ENCODE peak calls at places on chromosomes 16 and 17, in four cellular contexts. H, Z, G and E are unnamed samples.

GRCh38 chr17:64133546-64134215 is 3.7 kb upstream of the ERN1 start:
- DNase-seq in G (peak; percentile 67), H (peak; percentile 55), Z (no peak), E (peak; percentile 85)

GRCh38 chr17:77107506-77108433 is 33.0 kb upstream of the SEC14L1 start:
- DNase-seq in Z (peak; percentile 46), H (no peak), G (no peak), E (no peak)

GRCh38 chr17:78665952-78666920 is 89.0 kb upstream of the DNAH17 start:
- DNase-seq in G (no peak), H (no peak), Z (no peak), E (no peak)

GRCh38 chr17:42243493-42243982 is 32.7 kb downstream of the STAT5B start:
- DNase-seq in H (no peak), Z (no peak), G (no peak), E (no peak)

GRCh38 chr16:69100046-69100765 is 5.2 kb upstream of the HAS3 start:
- DNase-seq in G (no peak), H (no peak), Z (no peak), E (no peak)

GRCh38 chr16:26005336-26005735 is 313.6 kb downstream of the HS3ST4 start:
- DNase-seq in G (no peak), H (no peak), Z (no peak), E (no peak)

GRCh38 chr17:29664743-29665479 is 42.2 kb upstream of the CORO6 start:
- DNase-seq in G (no peak), H (no peak), Z (no peak), E (no peak)

GRCh38 chr17:10744509-10745000 is 14.7 kb upstream of the TMEM220 start:
- DNase-seq in Z (no peak), G (no peak), H (no peak), E (no peak)

GRCh38 chr17:353213-353837 is 718 bp upstream of the RPH3AL start:
- DNase-seq in Z (no peak), H (no peak), G (no peak), E (no peak)

GRCh38 chr16:2046125-2046888 is 1.3 kb downstream of the NTHL1 start:
- DNase-seq in Z (no peak), H (no peak), G (no peak), E (no peak)

GRCh38 chr16:19860146-19861030 is 24.3 kb downstream of the GPRC5B start:
- DNase-seq in G (no peak), H (peak; percentile 78), Z (no peak), E (peak; percentile 66)

GRCh38 chr17:19315104-19315503 is 47.4 kb downstream of the B9D1 start:
- DNase-seq in H (no peak), G (no peak), Z (no peak), E (no peak)

GRCh38 chr16:82108101-82108500 is 61.9 kb downstream of the MPHOSPH6 start:
- DNase-seq in Z (no peak), G (no peak), H (peak; percentile 31), E (no peak)

GRCh38 chr17:43169561-43170139 is 1.4 kb upstream of the NBR1 start:
- DNase-seq in G (peak; percentile 21), Z (no peak), H (peak; percentile 29), E (no peak)

GRCh38 chr16:57945740-57946138 is 25.2 kb downstream of the CNGB1 start:
- DNase-seq in Z (no peak), H (no peak), G (no peak), E (no peak)

GRCh38 chr16:49529646-49530045 is 156.0 kb downstream of the C16orf78 start:
- DNase-seq in H (no peak), Z (no peak), G (no peak), E (no peak)

GRCh38 chr17:15490634-15491261 is 23.3 kb upstream of the CDRT4 start:
- DNase-seq in G (no peak), H (no peak), Z (no peak), E (no peak)

GRCh38 chr17:40218006-40218739 is 931 bp upstream of the WIPF2 start:
- DNase-seq in G (no peak), Z (no peak), H (no peak), E (no peak)